ENCODE peak calls at places on chromosome 18, in eight cellular contexts. W, M, L, Q, Z, T, U and R are unnamed samples.

GRCh38 chr18:62388855-62389760 is 64.0 kb downstream of the TNFRSF11A start:
- DNase-seq in W (peak), M (no peak), L (no peak), Q (no peak), Z (peak), T (no peak), U (no peak), R (no peak)

GRCh38 chr18:12030667-12031066 is 49.4 kb downstream of the IMPA2 start:
- DNase-seq in W (no peak), M (no peak), L (no peak), Q (no peak), Z (no peak), T (no peak), U (no peak), R (no peak)

GRCh38 chr18:37483221-37483971 is 82.2 kb downstream of the CELF4 start:
- DNase-seq in W (peak), M (no peak), L (no peak), Q (no peak), Z (no peak), T (peak), U (no peak), R (peak)

GRCh38 chr18:79530821-79531220 is 135.1 kb downstream of the NFATC1 start:
- DNase-seq in W (no peak), M (no peak), L (no peak), Q (no peak), Z (peak), T (no peak), U (no peak), R (no peak)

GRCh38 chr18:74468547-74469014 is 11.5 kb upstream of the DIPK1C start:
- DNase-seq in W (no peak), M (no peak), L (no peak), Q (no peak), Z (no peak), T (no peak), U (no peak), R (no peak)

GRCh38 chr18:7273301-7273911 is 42.5 kb downstream of the LRRC30 start:
- DNase-seq in W (no peak), M (no peak), L (peak), Q (no peak), Z (peak), T (no peak), U (no peak), R (peak)

GRCh38 chr18:70021043-70021442 is 73.4 kb upstream of the CD226 start:
- DNase-seq in W (no peak), M (no peak), L (no peak), Q (no peak), Z (no peak), T (no peak), U (no peak), R (no peak)

GRCh38 chr18:44134447-44134846 is 546.2 kb upstream of the SETBP1 start:
- DNase-seq in W (no peak), M (no peak), L (no peak), Q (no peak), Z (no peak), T (no peak), U (no peak), R (no peak)

GRCh38 chr18:23932385-23933067 is 82.0 kb upstream of the TTC39C start:
- DNase-seq in W (no peak), M (no peak), L (no peak), Q (peak), Z (no peak), T (no peak), U (no peak), R (no peak)

GRCh38 chr18:43277164-43277600 is at the start of gene SYT4:
- DNase-seq in W (peak), M (peak), L (no peak), Q (no peak), Z (peak), T (no peak), U (no peak), R (peak)

GRCh38 chr18:11512096-11513030 is 97.0 kb upstream of the SLC35G4 start:
- DNase-seq in W (peak), M (no peak), L (no peak), Q (no peak), Z (peak), T (no peak), U (no peak), R (peak)

GRCh38 chr18:34729264-34729663 is 19.2 kb downstream of the DTNA start:
- DNase-seq in W (peak), M (no peak), L (no peak), Q (no peak), Z (no peak), T (no peak), U (no peak), R (peak)

GRCh38 chr18:2478662-2479061 is 92.6 kb downstream of the METTL4 start:
- DNase-seq in W (no peak), M (no peak), L (no peak), Q (no peak), Z (no peak), T (no peak), U (no peak), R (no peak)

GRCh38 chr18:67864677-67865340 is 348.3 kb upstream of the DSEL start:
- DNase-seq in W (peak), M (no peak), L (no peak), Q (peak), Z (no peak), T (no peak), U (no peak), R (no peak)

GRCh38 chr18:58117685-58118403 is 73.8 kb downstream of the NEDD4L start:
- DNase-seq in W (peak), M (no peak), L (peak), Q (no peak), Z (no peak), T (no peak), U (no peak), R (peak)

GRCh38 chr18:24915547-24915946 is 436.4 kb downstream of the ZNF521 start:
- DNase-seq in W (no peak), M (no peak), L (peak), Q (peak), Z (no peak), T (no peak), U (no peak), R (peak)

GRCh38 chr18:46621871-46622270 is 35.1 kb downstream of the LOXHD1 start:
- DNase-seq in W (no peak), M (no peak), L (no peak), Q (no peak), Z (no peak), T (no peak), U (no peak), R (no peak)

GRCh38 chr18:63119647-63120046 is 199.9 kb downstream of the BCL2 start:
- DNase-seq in W (peak), M (no peak), L (peak), Q (no peak), Z (no peak), T (no peak), U (no peak), R (peak)

GRCh38 chr18:48834421-48835011 is 116.2 kb downstream of the SMAD7 start:
- DNase-seq in W (peak), M (no peak), L (peak), Q (peak), Z (peak), T (no peak), U (peak), R (peak)

GRCh38 chr18:44067201-44067600 is 613.5 kb upstream of the SETBP1 start:
- DNase-seq in W (no peak), M (no peak), L (no peak), Q (no peak), Z (no peak), T (no peak), U (no peak), R (no peak)

GRCh38 chr18:55875330-55875933 is 287.4 kb upstream of the TCF4 start:
- DNase-seq in W (no peak), M (no peak), L (no peak), Q (no peak), Z (no peak), T (no peak), U (no peak), R (no peak)

GRCh38 chr18:2222270-2223185 is 348.8 kb downstream of the METTL4 start:
- DNase-seq in W (no peak), M (no peak), L (no peak), Q (no peak), Z (no peak), T (no peak), U (no peak), R (no peak)

GRCh38 chr18:77207540-77207939 is 42.1 kb upstream of the GALR1 start:
- DNase-seq in W (peak), M (no peak), L (peak), Q (no peak), Z (peak), T (no peak), U (no peak), R (peak)

GRCh38 chr18:78777992-78778391 is 201.6 kb upstream of the SALL3 start:
- DNase-seq in W (no peak), M (no peak), L (no peak), Q (no peak), Z (peak), T (no peak), U (no peak), R (no peak)

GRCh38 chr18:35618703-35619102 is 37.2 kb downstream of the GALNT1 start:
- DNase-seq in W (no peak), M (no peak), L (no peak), Q (no peak), Z (no peak), T (no peak), U (no peak), R (no peak)

GRCh38 chr18:74303306-74303705 is 11.5 kb upstream of the CYB5A start:
- DNase-seq in W (no peak), M (no peak), L (no peak), Q (no peak), Z (no peak), T (no peak), U (no peak), R (no peak)

GRCh38 chr18:23591011-23591410 is 4.7 kb upstream of the NPC1 start:
- DNase-seq in W (no peak), M (no peak), L (no peak), Q (no peak), Z (no peak), T (no peak), U (no peak), R (peak)

GRCh38 chr18:51666717-51667320 is 469.3 kb upstream of the MEX3C start:
- DNase-seq in W (no peak), M (no peak), L (no peak), Q (no peak), Z (no peak), T (no peak), U (no peak), R (no peak)

GRCh38 chr18:2480536-2480935 is 90.8 kb downstream of the METTL4 start:
- DNase-seq in W (no peak), M (no peak), L (no peak), Q (peak), Z (no peak), T (no peak), U (no peak), R (no peak)

GRCh38 chr18:25873833-25874232 is 216.6 kb downstream of the SS18 start:
- DNase-seq in W (no peak), M (no peak), L (no peak), Q (no peak), Z (no peak), T (no peak), U (no peak), R (no peak)

GRCh38 chr18:10892801-10893595 is 256.4 kb downstream of the PIEZO2 start:
- DNase-seq in W (peak), M (no peak), L (no peak), Q (no peak), Z (no peak), T (no peak), U (no peak), R (no peak)

GRCh38 chr18:28541276-28541930 is 364.5 kb upstream of the CDH2 start:
- DNase-seq in W (no peak), M (peak), L (no peak), Q (no peak), Z (no peak), T (no peak), U (no peak), R (no peak)

GRCh38 chr18:27967938-27968803 is 208.8 kb downstream of the CDH2 start:
- DNase-seq in W (no peak), M (no peak), L (no peak), Q (no peak), Z (no peak), T (no peak), U (no peak), R (no peak)

GRCh38 chr18:13532406-13533075 is 193.8 kb downstream of the FAM210A start:
- DNase-seq in W (no peak), M (no peak), L (no peak), Q (no peak), Z (no peak), T (no peak), U (no peak), R (no peak)

GRCh38 chr18:60358516-60358915 is 14.1 kb downstream of the MC4R start:
- DNase-seq in W (no peak), M (no peak), L (peak), Q (no peak), Z (no peak), T (no peak), U (no peak), R (no peak)

GRCh38 chr18:37554399-37554787 is 11.2 kb downstream of the CELF4 start:
- DNase-seq in W (no peak), M (no peak), L (no peak), Q (no peak), Z (peak), T (no peak), U (no peak), R (no peak)